ENCODE peak calls at places on chromosomes 7 and 10, in four cellular contexts. C is left lung, O is thyroid gland, S is suprapubic skin. N is an unnamed sample.

GRCh38 chr7:19958309-19958896 is 185.0 kb upstream of the TMEM196 start:
- DNase-seq in S (no peak), C (no peak), O (no peak), N (peak)

GRCh38 chr7:45239486-45239885 is 81.9 kb downstream of the RAMP3 start:
- DNase-seq in O (peak), S (no peak), C (no peak), N (no peak)

GRCh38 chr7:30225863-30226361 is 58.5 kb upstream of the ZNRF2 start:
- DNase-seq in S (no peak), C (peak), O (peak), N (peak)

GRCh38 chr7:129870668-129871067 is 82.1 kb downstream of the UBE2H start:
- DNase-seq in O (no peak), C (no peak), S (no peak), N (no peak)

GRCh38 chr7:100211342-100211780 is 8.4 kb upstream of the PVRIG start:
- DNase-seq in S (no peak), C (no peak), O (no peak), N (no peak)

GRCh38 chr10:116779076-116779687 is 36.8 kb upstream of the HSPA12A start:
- DNase-seq in C (no peak), S (no peak), O (no peak), N (no peak)

GRCh38 chr10:131975796-131976195 is 5.9 kb downstream of the BNIP3 start:
- DNase-seq in S (no peak), O (no peak), C (no peak), N (no peak)

GRCh38 chr10:97572214-97572989 is at the start of gene ANKRD2:
- DNase-seq in C (peak), O (peak), S (no peak), N (no peak)

GRCh38 chr7:69912846-69913245 is 314.6 kb downstream of the AUTS2 start:
- DNase-seq in O (no peak), S (no peak), C (no peak), N (no peak)

GRCh38 chr7:45915606-45916005 is 5.5 kb downstream of the IGFBP3 start:
- DNase-seq in S (no peak), C (no peak), O (no peak), N (no peak)

GRCh38 chr7:138978541-138979184 is 2.5 kb downstream of the KIAA1549 start:
- DNase-seq in O (no peak), S (no peak), C (no peak), N (no peak)

GRCh38 chr10:124579003-124579384 is 117.4 kb downstream of the LHPP start:
- DNase-seq in S (no peak), O (peak), C (peak), N (no peak)

GRCh38 chr10:96814264-96814663 is 17.8 kb upstream of the LCOR start:
- DNase-seq in O (no peak), S (no peak), C (no peak), N (peak)

GRCh38 chr10:74202356-74202755 is 51.3 kb downstream of the ADK start:
- DNase-seq in O (no peak), C (no peak), S (no peak), N (no peak)
- TF ChIP-seq CTCF in O (no peak), C (no peak), S (no peak), N (no peak)

GRCh38 chr7:2979276-2979675 is 64.4 kb downstream of the CARD11 start:
- DNase-seq in O (no peak), C (peak), S (no peak), N (no peak)
- H3K4me3 ChIP-seq in O (no peak), C (no peak), S (no peak), N (no peak)

GRCh38 chr7:102466097-102466496 is 1.3 kb downstream of the LRWD1 start:
- DNase-seq in O (no peak), C (no peak), S (no peak), N (no peak)

GRCh38 chr7:102463841-102464576 is 654 bp downstream of the ALKBH4 start:
- DNase-seq in C (peak), S (no peak), O (peak), N (no peak)

GRCh38 chr7:102468416-102469350 is 3.9 kb downstream of the LRWD1 start:
- DNase-seq in C (peak), S (peak), O (no peak), N (no peak)

GRCh38 chr7:102467581-102468415 is 3.0 kb downstream of the LRWD1 start:
- DNase-seq in S (peak), C (peak), O (no peak), N (no peak)

GRCh38 chr7:102464577-102465280 is at the start of the genes ALKBH4 and LRWD1:
- DNase-seq in O (peak), C (peak), S (peak), N (no peak)
- TF ChIP-seq CTCF in O (no peak), C (no peak), S (no peak), N (peak)

GRCh38 chr7:158816271-158816670 is 13.0 kb downstream of the ESYT2 start:
- DNase-seq in C (no peak), S (no peak), O (peak), N (no peak)

GRCh38 chr7:158815471-158816128 is 13.7 kb downstream of the ESYT2 start:
- DNase-seq in O (no peak), S (no peak), C (no peak), N (no peak)

GRCh38 chr7:158816995-158817394 is 12.3 kb downstream of the ESYT2 start:
- DNase-seq in S (no peak), O (peak), C (no peak), N (no peak)

GRCh38 chr7:158814637-158815036 is 14.7 kb downstream of the ESYT2 start:
- DNase-seq in S (no peak), C (no peak), O (no peak), N (no peak)

GRCh38 chr7:158815046-158815445 is 14.3 kb downstream of the ESYT2 start:
- DNase-seq in O (peak), S (no peak), C (no peak), N (no peak)
- H3K4me3 ChIP-seq in O (no peak), S (no peak), C (no peak), N (no peak)

GRCh38 chr7:124308384-124308783 is 275.5 kb upstream of the TMEM229A start:
- DNase-seq in S (no peak), O (no peak), C (no peak), N (no peak)

GRCh38 chr7:124310934-124311390 is 278.1 kb upstream of the TMEM229A start:
- DNase-seq in O (no peak), C (no peak), S (no peak), N (no peak)
- TF ChIP-seq CTCF in O (no peak), C (no peak), S (no peak), N (no peak)

GRCh38 chr7:40509301-40509700 is 374.5 kb downstream of the SUGCT start:
- DNase-seq in O (no peak), C (no peak), S (no peak), N (no peak)
- H3K4me3 ChIP-seq in O (no peak), C (no peak), S (no peak), N (no peak)

GRCh38 chr7:149854611-149855367 is 16.6 kb downstream of the ZNF862 start:
- DNase-seq in C (no peak), O (peak), S (peak), N (no peak)
- TF ChIP-seq CTCF in C (no peak), O (peak), S (no peak), N (no peak)

N was measured in epithelial cell of proximal tubule.